ENCODE peak calls at places on chromosomes 16 and 17, in eight cellular contexts. One of them, this sample, is unnamed.

GRCh38 chr17:66714046-66715023 is 120.6 kb upstream of the CACNG5 start:
- DNase-seq in transverse colon: no peak
- DNase-seq in body of pancreas: no peak
- DNase-seq in PC-3: no peak
- DNase-seq in NCI-H2029 treated with DMSO at 0.1 percent for 48 hours: no peak
- DNase-seq in frontal cortex: no peak
- DNase-seq in head of caudate nucleus: no peak
- DNase-seq in stimulated activated CD8-positive, alpha-beta memory T cell treated with anti-CD3 and anti-CD28 coated beads, Interleukin-15, amount 100 ng/mL, for 24 hours: no peak
- DNase-seq in this sample: no peak

GRCh38 chr17:36980281-36980761 is 31.6 kb downstream of the AATF start:
- DNase-seq in stimulated activated CD8-positive, alpha-beta memory T cell treated with anti-CD3 and anti-CD28 coated beads, Interleukin-15, amount 100 ng/mL, for 24 hours: no peak
- DNase-seq in head of caudate nucleus: no peak
- DNase-seq in NCI-H2029 treated with DMSO at 0.1 percent for 48 hours: peak; percentile 13
- DNase-seq in body of pancreas: no peak
- DNase-seq in PC-3: peak; percentile 5
- DNase-seq in transverse colon: no peak
- DNase-seq in frontal cortex: no peak
- DNase-seq in this sample: peak; percentile 39

GRCh38 chr17:9529033-9529748 is 46.4 kb downstream of the STX8 start:
- DNase-seq in body of pancreas: no peak
- DNase-seq in PC-3: peak; percentile 27
- DNase-seq in head of caudate nucleus: no peak
- DNase-seq in frontal cortex: peak; percentile 33
- DNase-seq in transverse colon: no peak
- DNase-seq in stimulated activated CD8-positive, alpha-beta memory T cell treated with anti-CD3 and anti-CD28 coated beads, Interleukin-15, amount 100 ng/mL, for 24 hours: no peak
- DNase-seq in NCI-H2029 treated with DMSO at 0.1 percent for 48 hours: no peak
- DNase-seq in this sample: peak; percentile 7

GRCh38 chr16:30092373-30093010 is 768 bp upstream of the TBX6 start:
- DNase-seq in stimulated activated CD8-positive, alpha-beta memory T cell treated with anti-CD3 and anti-CD28 coated beads, Interleukin-15, amount 100 ng/mL, for 24 hours: no peak
- DNase-seq in PC-3: peak; percentile 45
- DNase-seq in body of pancreas: peak; percentile 57
- DNase-seq in NCI-H2029 treated with DMSO at 0.1 percent for 48 hours: peak; percentile 83
- DNase-seq in transverse colon: peak; percentile 80
- DNase-seq in head of caudate nucleus: peak; percentile 49
- DNase-seq in frontal cortex: peak; percentile 83
- DNase-seq in this sample: peak; percentile 69

GRCh38 chr17:67200727-67201301 is 44.2 kb downstream of the HELZ start:
- DNase-seq in body of pancreas: no peak
- DNase-seq in transverse colon: no peak
- DNase-seq in PC-3: peak; percentile 53
- DNase-seq in head of caudate nucleus: no peak
- DNase-seq in frontal cortex: no peak
- DNase-seq in stimulated activated CD8-positive, alpha-beta memory T cell treated with anti-CD3 and anti-CD28 coated beads, Interleukin-15, amount 100 ng/mL, for 24 hours: no peak
- DNase-seq in NCI-H2029 treated with DMSO at 0.1 percent for 48 hours: no peak
- DNase-seq in this sample: peak; percentile 56

GRCh38 chr17:28473542-28473941 is at the start of gene SLC13A2:
- DNase-seq in NCI-H2029 treated with DMSO at 0.1 percent for 48 hours: no peak
- DNase-seq in body of pancreas: no peak
- DNase-seq in frontal cortex: no peak
- DNase-seq in stimulated activated CD8-positive, alpha-beta memory T cell treated with anti-CD3 and anti-CD28 coated beads, Interleukin-15, amount 100 ng/mL, for 24 hours: no peak
- DNase-seq in head of caudate nucleus: no peak
- DNase-seq in transverse colon: peak; percentile 64
- DNase-seq in PC-3: no peak
- DNase-seq in this sample: no peak

GRCh38 chr16:24538756-24539294 is 541 bp upstream of the RBBP6 start:
- DNase-seq in frontal cortex: peak; percentile 50
- DNase-seq in transverse colon: no peak
- DNase-seq in PC-3: peak; percentile 63
- DNase-seq in body of pancreas: no peak
- DNase-seq in head of caudate nucleus: no peak
- DNase-seq in NCI-H2029 treated with DMSO at 0.1 percent for 48 hours: peak; percentile 86
- DNase-seq in stimulated activated CD8-positive, alpha-beta memory T cell treated with anti-CD3 and anti-CD28 coated beads, Interleukin-15, amount 100 ng/mL, for 24 hours: no peak
- DNase-seq in this sample: peak; percentile 81

GRCh38 chr16:57690782-57691471 is 3.7 kb upstream of the DRC7 start:
- DNase-seq in frontal cortex: no peak
- DNase-seq in head of caudate nucleus: no peak
- DNase-seq in stimulated activated CD8-positive, alpha-beta memory T cell treated with anti-CD3 and anti-CD28 coated beads, Interleukin-15, amount 100 ng/mL, for 24 hours: no peak
- DNase-seq in transverse colon: no peak
- DNase-seq in PC-3: no peak
- DNase-seq in body of pancreas: no peak
- DNase-seq in NCI-H2029 treated with DMSO at 0.1 percent for 48 hours: no peak
- DNase-seq in this sample: no peak

GRCh38 chr16:51949260-51949659 is 597.7 kb downstream of the TOX3 start:
- DNase-seq in body of pancreas: no peak
- DNase-seq in transverse colon: no peak
- DNase-seq in NCI-H2029 treated with DMSO at 0.1 percent for 48 hours: no peak
- DNase-seq in head of caudate nucleus: no peak
- DNase-seq in PC-3: no peak
- DNase-seq in frontal cortex: no peak
- DNase-seq in stimulated activated CD8-positive, alpha-beta memory T cell treated with anti-CD3 and anti-CD28 coated beads, Interleukin-15, amount 100 ng/mL, for 24 hours: no peak
- DNase-seq in this sample: no peak

GRCh38 chr16:57689772-57690558 is 4.6 kb upstream of the DRC7 start:
- DNase-seq in frontal cortex: no peak
- DNase-seq in transverse colon: no peak
- DNase-seq in stimulated activated CD8-positive, alpha-beta memory T cell treated with anti-CD3 and anti-CD28 coated beads, Interleukin-15, amount 100 ng/mL, for 24 hours: peak; percentile 3
- DNase-seq in head of caudate nucleus: no peak
- DNase-seq in body of pancreas: no peak
- DNase-seq in NCI-H2029 treated with DMSO at 0.1 percent for 48 hours: no peak
- DNase-seq in PC-3: no peak
- DNase-seq in this sample: no peak

GRCh38 chr17:2158011-2158410 is 103.1 kb downstream of the HIC1 start:
- DNase-seq in NCI-H2029 treated with DMSO at 0.1 percent for 48 hours: no peak
- DNase-seq in body of pancreas: no peak
- DNase-seq in PC-3: no peak
- DNase-seq in stimulated activated CD8-positive, alpha-beta memory T cell treated with anti-CD3 and anti-CD28 coated beads, Interleukin-15, amount 100 ng/mL, for 24 hours: no peak
- DNase-seq in head of caudate nucleus: no peak
- DNase-seq in transverse colon: no peak
- DNase-seq in frontal cortex: no peak
- DNase-seq in this sample: no peak

GRCh38 chr16:621526-622105 is 9.2 kb upstream of the WFIKKN1 start:
- DNase-seq in stimulated activated CD8-positive, alpha-beta memory T cell treated with anti-CD3 and anti-CD28 coated beads, Interleukin-15, amount 100 ng/mL, for 24 hours: no peak
- DNase-seq in head of caudate nucleus: peak; percentile 69
- DNase-seq in PC-3: no peak
- DNase-seq in NCI-H2029 treated with DMSO at 0.1 percent for 48 hours: peak; percentile 17
- DNase-seq in body of pancreas: no peak
- DNase-seq in transverse colon: no peak
- DNase-seq in frontal cortex: no peak
- DNase-seq in this sample: peak; percentile 12

GRCh38 chr17:45363498-45363897 is 46.7 kb upstream of the MAP3K14 start:
- DNase-seq in transverse colon: no peak
- DNase-seq in stimulated activated CD8-positive, alpha-beta memory T cell treated with anti-CD3 and anti-CD28 coated beads, Interleukin-15, amount 100 ng/mL, for 24 hours: no peak
- DNase-seq in body of pancreas: no peak
- DNase-seq in frontal cortex: no peak
- DNase-seq in head of caudate nucleus: no peak
- DNase-seq in NCI-H2029 treated with DMSO at 0.1 percent for 48 hours: no peak
- DNase-seq in PC-3: no peak
- DNase-seq in this sample: no peak